ENCODE peak calls at places on chromosomes 12 and 14, in nine cellular contexts. C is left cardiac atrium; T is ovary; N is effector memory CD8-positive, alpha-beta T cell; I is foreskin melanocyte; E is fibroblast of pulmonary artery; M is DND-41; W is HT-29; Z is activated T-cell treated with anti-CD3 and anti-CD28 coated beads, Interleukin-2, amount 50 U/mL, for 4 hours. J is an unnamed sample.

GRCh38 chr12:89108265-89108664 is 244.0 kb downstream of the DUSP6 start:
- DNase-seq in C (no peak), T (no peak), N (no peak), I (no peak), E (no peak), M (no peak), W (no peak), Z (no peak), J (no peak)

GRCh38 chr14:104657563-104658324 is 31.7 kb upstream of the INF2 start:
- DNase-seq in C (no peak), T (no peak), N (no peak), I (no peak), E (no peak), M (no peak), W (no peak), Z (no peak), J (no peak)

GRCh38 chr12:43348221-43348620 is 203.8 kb downstream of the ADAMTS20 start:
- DNase-seq in C (no peak), T (no peak), N (no peak), I (no peak), E (no peak), M (no peak), W (no peak), Z (no peak), J (no peak)

GRCh38 chr14:24858052-24858451 is 191.9 kb downstream of the STXBP6 start:
- DNase-seq in C (no peak), T (no peak), N (no peak), I (no peak), E (no peak), M (no peak), W (no peak), Z (no peak), J (no peak)

GRCh38 chr14:105217764-105218163 is 30.6 kb upstream of the BTBD6 start:
- DNase-seq in C (no peak), T (no peak), N (no peak), I (no peak), E (no peak), M (no peak), W (no peak), Z (no peak), J (no peak)

GRCh38 chr12:44015333-44015941 is 179.6 kb downstream of the TMEM117 start:
- DNase-seq in C (no peak), T (no peak), N (no peak), I (peak), E (peak), M (no peak), W (peak), Z (no peak), J (peak)

GRCh38 chr14:51203881-51204280 is 36.2 kb upstream of the TMX1 start:
- DNase-seq in C (no peak), T (no peak), N (no peak), I (no peak), E (no peak), M (no peak), W (no peak), Z (no peak), J (no peak)

GRCh38 chr12:104376650-104377506 is 73.3 kb downstream of the EID3 start:
- DNase-seq in C (no peak), T (no peak), N (no peak), I (no peak), E (no peak), M (no peak), W (no peak), Z (no peak), J (peak)

GRCh38 chr12:90969851-90970250 is 14.9 kb upstream of the CCER1 start:
- DNase-seq in C (no peak), T (no peak), N (no peak), I (no peak), E (no peak), M (no peak), W (no peak), Z (no peak), J (no peak)

GRCh38 chr12:97308576-97309198 is 153.9 kb upstream of the RMST start:
- DNase-seq in C (no peak), T (no peak), N (peak), I (peak), E (peak), M (no peak), W (peak), Z (no peak), J (peak)

GRCh38 chr14:103401223-103402214 is 16.3 kb downstream of the MARK3 start:
- DNase-seq in C (no peak), T (no peak), N (no peak), I (peak), E (peak), M (no peak), W (no peak), Z (no peak), J (no peak)

GRCh38 chr14:22502551-22502950 is 86.5 kb downstream of the DAD1 start:
- DNase-seq in C (no peak), T (no peak), N (no peak), I (no peak), E (no peak), M (no peak), W (no peak), Z (no peak), J (no peak)

GRCh38 chr14:105411017-105411941 is 8.3 kb upstream of the MTA1 start:
- DNase-seq in C (no peak), T (peak), N (no peak), I (no peak), E (peak), M (no peak), W (peak), Z (no peak), J (no peak)

GRCh38 chr12:85920324-85920947 is 46.3 kb downstream of the NTS start:
- DNase-seq in C (no peak), T (no peak), N (no peak), I (peak), E (peak), M (no peak), W (peak), Z (no peak), J (peak)

GRCh38 chr12:72077111-72077820 is 138.6 kb downstream of the TPH2 start:
- DNase-seq in C (no peak), T (no peak), N (no peak), I (no peak), E (no peak), M (no peak), W (no peak), Z (no peak), J (no peak)

GRCh38 chr12:14773685-14774073 is 29.6 kb downstream of the WBP11 start:
- DNase-seq in C (peak), T (peak), N (no peak), I (no peak), E (peak), M (no peak), W (no peak), Z (no peak), J (no peak)

GRCh38 chr12:49635656-49636055 is 12.3 kb downstream of the PRPF40B start:
- DNase-seq in C (no peak), T (no peak), N (no peak), I (no peak), E (no peak), M (no peak), W (no peak), Z (no peak), J (no peak)

GRCh38 chr14:36069535-36069900 is 107.0 kb downstream of the PTCSC3 start:
- DNase-seq in C (no peak), T (no peak), N (no peak), I (no peak), E (peak), M (peak), W (peak), Z (no peak), J (peak)

GRCh38 chr12:5191803-5192538 is 148.3 kb downstream of the KCNA5 start:
- DNase-seq in C (no peak), T (no peak), N (no peak), I (no peak), E (no peak), M (no peak), W (no peak), Z (no peak), J (no peak)

GRCh38 chr14:90797451-90797850 is 18.8 kb downstream of the TTC7B start:
- DNase-seq in C (no peak), T (no peak), N (no peak), I (peak), E (no peak), M (no peak), W (no peak), Z (no peak), J (no peak)

GRCh38 chr12:124655317-124656213 is 88.2 kb upstream of the NCOR2 start:
- DNase-seq in C (peak), T (peak), N (no peak), I (no peak), E (peak), M (no peak), W (peak), Z (no peak), J (peak)

GRCh38 chr14:103460415-103460814 is 62.2 kb downstream of the CKB start:
- DNase-seq in C (no peak), T (no peak), N (no peak), I (no peak), E (no peak), M (no peak), W (no peak), Z (no peak), J (no peak)

GRCh38 chr14:50344116-50344775 is 32.1 kb downstream of the DMAC2L start:
- DNase-seq in C (no peak), T (no peak), N (no peak), I (no peak), E (no peak), M (no peak), W (no peak), Z (peak), J (no peak)

GRCh38 chr14:74595006-74595735 is 16.9 kb downstream of the LTBP2 start:
- DNase-seq in C (peak), T (peak), N (no peak), I (no peak), E (peak), M (no peak), W (no peak), Z (no peak), J (no peak)

GRCh38 chr12:84913151-84913550 is 552 bp upstream of the SLC6A15 start:
- DNase-seq in C (no peak), T (no peak), N (no peak), I (no peak), E (peak), M (no peak), W (no peak), Z (no peak), J (no peak)

GRCh38 chr12:52248541-52249035 is 15.5 kb downstream of the KRT7 start:
- DNase-seq in C (no peak), T (no peak), N (no peak), I (no peak), E (no peak), M (no peak), W (no peak), Z (no peak), J (no peak)

GRCh38 chr14:36517242-36518030 is 2.6 kb downstream of the NKX2-1 start:
- DNase-seq in C (no peak), T (no peak), N (no peak), I (no peak), E (no peak), M (no peak), W (no peak), Z (no peak), J (no peak)

GRCh38 chr14:91378945-91379932 is 38.4 kb downstream of the CCDC88C start:
- DNase-seq in C (no peak), T (no peak), N (no peak), I (no peak), E (no peak), M (no peak), W (no peak), Z (no peak), J (peak)

GRCh38 chr12:11651785-11652184 is 2.3 kb downstream of the ETV6 start:
- DNase-seq in C (no peak), T (no peak), N (no peak), I (no peak), E (no peak), M (peak), W (peak), Z (no peak), J (peak)

GRCh38 chr12:15726029-15726756 is 63.0 kb downstream of the EPS8 start:
- DNase-seq in C (no peak), T (no peak), N (no peak), I (no peak), E (peak), M (no peak), W (no peak), Z (no peak), J (peak)

GRCh38 chr12:126069549-126070165 is 1004.4 kb downstream of the AACS start:
- DNase-seq in C (no peak), T (no peak), N (peak), I (peak), E (peak), M (peak), W (peak), Z (no peak), J (no peak)

GRCh38 chr12:49094104-49094948 is at the start of gene DHH:
- DNase-seq in C (peak), T (peak), N (no peak), I (no peak), E (no peak), M (no peak), W (no peak), Z (no peak), J (no peak)

GRCh38 chr12:109018276-109018675 is 2.6 kb downstream of the SVOP start:
- DNase-seq in C (no peak), T (no peak), N (no peak), I (peak), E (no peak), M (no peak), W (no peak), Z (no peak), J (peak)